ENCODE peak calls at places on chromosome 17, in four cellular contexts. R is colonic mucosa, I is H9, D is IMR-90. B is an unnamed sample.

GRCh38 chr17:82449136-82449882 is 1.2 kb downstream of the CYBC1 start:
- DNase-seq in R (no peak), I (peak; percentile 71), D (no peak), B (no peak)

GRCh38 chr17:36978810-36979584 is 30.2 kb downstream of the AATF start:
- DNase-seq in R (no peak), I (no peak), D (no peak), B (peak; percentile 39)

GRCh38 chr17:80999224-81000088 is 7.8 kb downstream of the CHMP6 start:
- DNase-seq in R (no peak), I (peak; percentile 36), D (no peak), B (no peak)

GRCh38 chr17:51152766-51153209 is 571 bp upstream of the NME1 start:
- DNase-seq in R (peak; percentile 26), I (no peak), D (peak; percentile 32), B (peak; percentile 29)

GRCh38 chr17:49436174-49436573 is 21.5 kb upstream of the PHB1 start:
- DNase-seq in R (no peak), I (no peak), D (no peak), B (no peak)

GRCh38 chr17:51496378-51496777 is 236.0 kb downstream of the UTP18 start:
- DNase-seq in R (no peak), I (no peak), D (no peak), B (no peak)

GRCh38 chr17:28973414-28973813 is 22.1 kb upstream of the PHF12 start:
- DNase-seq in R (no peak), I (no peak), D (peak; percentile 46), B (peak; percentile 68)

GRCh38 chr17:51056813-51057510 is 63.7 kb downstream of the SPAG9 start:
- DNase-seq in R (peak; percentile 36), I (peak; percentile 79), D (peak; percentile 93), B (peak; percentile 100)

GRCh38 chr17:50153650-50154575 is 3.4 kb upstream of the PPP1R9B start:
- DNase-seq in R (no peak), I (no peak), D (no peak), B (no peak)

GRCh38 chr17:31105991-31106390 is 11.2 kb downstream of the NF1 start:
- DNase-seq in R (no peak), I (no peak), D (no peak), B (no peak)

GRCh38 chr17:81648707-81649085 is 7.6 kb downstream of the PDE6G start:
- DNase-seq in R (no peak), I (peak; percentile 47), D (no peak), B (no peak)

GRCh38 chr17:79803997-79804855 is 7.3 kb upstream of the CBX8 start:
- DNase-seq in R (no peak), I (peak; percentile 82), D (no peak), B (no peak)

GRCh38 chr17:40452074-40452787 is 9.0 kb downstream of the IGFBP4 start:
- DNase-seq in R (no peak), I (no peak), D (peak; percentile 93), B (peak; percentile 99)
- H3K9me3 ChIP-seq in R (no peaks in the 10 kb centered on the region), I (no peaks in the 10 kb centered on the region), D (no peaks in the 10 kb centered on the region), B (no peaks in the 10 kb centered on the region)

GRCh38 chr17:1110844-1111598 is 68.8 kb downstream of the ABR start:
- DNase-seq in R (peak; percentile 83), I (peak; percentile 71), D (peak; percentile 91), B (peak; percentile 84)

GRCh38 chr17:1108560-1108809 is 71.3 kb downstream of the ABR start:
- DNase-seq in R (no peak), I (no peak), D (no peak), B (no peak)

GRCh38 chr17:1108810-1109605 is 70.8 kb downstream of the ABR start:
- DNase-seq in R (peak; percentile 57), I (no peak), D (peak; percentile 44), B (peak; percentile 29)

GRCh38 chr17:1110524-1110843 is 69.3 kb downstream of the ABR start:
- DNase-seq in R (no peak), I (no peak), D (no peak), B (no peak)

GRCh38 chr17:1109606-1110523 is 69.9 kb downstream of the ABR start:
- DNase-seq in R (peak; percentile 92), I (peak; percentile 75), D (no peak), B (no peak)
- TF ChIP-seq CTCF in R (no peak), I (peak; percentile 27), D (no peak), B (no peak)

GRCh38 chr17:63843387-63844292 is 1.2 kb upstream of the SMARCD2 start:
- DNase-seq in R (no peak), I (no peak), D (peak; percentile 70), B (peak; percentile 53)
- H3K9ac ChIP-seq in R (peak overlapping the region; percentile 52), I (no peak overlapping the region), D (peak overlapping the region; percentile 17), B (peak overlapping the region; percentile 92)

GRCh38 chr17:56929362-56929969 is 15.6 kb upstream of the TRIM25 start:
- DNase-seq in R (no peak), I (no peak), D (no peak), B (no peak)

GRCh38 chr17:56928586-56928985 is 14.7 kb upstream of the TRIM25 start:
- DNase-seq in R (no peak), I (no peak), D (no peak), B (no peak)

GRCh38 chr17:56933868-56934267 is 20.0 kb upstream of the TRIM25 start:
- DNase-seq in R (no peak), I (no peak), D (no peak), B (no peak)

GRCh38 chr17:56933151-56933745 is 19.4 kb upstream of the TRIM25 start:
- DNase-seq in R (no peak), I (no peak), D (no peak), B (no peak)

DNA sequence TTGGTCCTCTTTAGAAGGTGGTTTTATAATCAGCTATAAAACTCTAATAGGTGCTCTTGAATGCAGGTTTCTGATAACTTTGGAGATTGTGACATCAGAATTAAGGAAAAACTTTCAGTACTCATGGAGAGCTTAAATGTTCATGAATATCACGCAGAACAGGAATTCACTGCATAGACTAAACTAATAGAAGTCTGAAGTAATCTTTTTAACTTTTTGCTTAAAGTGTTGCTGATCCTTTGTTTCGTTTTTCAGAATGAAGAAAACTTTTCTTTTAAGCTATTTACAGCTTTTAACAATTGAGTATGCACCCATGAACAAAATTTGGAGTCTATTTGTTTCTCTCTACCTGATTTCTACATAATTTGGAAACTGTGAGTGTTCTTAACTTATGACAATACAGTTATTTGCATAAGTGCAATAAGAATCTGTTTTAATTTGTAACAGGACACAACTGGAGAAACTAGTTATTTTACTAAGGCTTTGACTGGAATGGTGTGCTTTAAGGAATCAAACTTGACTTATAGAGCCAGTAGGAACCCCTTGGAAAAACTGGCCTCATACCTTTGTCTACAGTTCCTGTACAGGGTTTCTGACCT is 17.0 kb upstream of the TRIM25 start:
- DNase-seq in R (no peak), I (no peak), D (no peak), B (no peak)
- H3K9me3 ChIP-seq in R (no peaks in the 10 kb centered on the region), I (peaks cover 23% of the 10 kb centered on the region), D (peaks cover 3% of the 10 kb centered on the region), B (no peaks in the 10 kb centered on the region)

DNA sequence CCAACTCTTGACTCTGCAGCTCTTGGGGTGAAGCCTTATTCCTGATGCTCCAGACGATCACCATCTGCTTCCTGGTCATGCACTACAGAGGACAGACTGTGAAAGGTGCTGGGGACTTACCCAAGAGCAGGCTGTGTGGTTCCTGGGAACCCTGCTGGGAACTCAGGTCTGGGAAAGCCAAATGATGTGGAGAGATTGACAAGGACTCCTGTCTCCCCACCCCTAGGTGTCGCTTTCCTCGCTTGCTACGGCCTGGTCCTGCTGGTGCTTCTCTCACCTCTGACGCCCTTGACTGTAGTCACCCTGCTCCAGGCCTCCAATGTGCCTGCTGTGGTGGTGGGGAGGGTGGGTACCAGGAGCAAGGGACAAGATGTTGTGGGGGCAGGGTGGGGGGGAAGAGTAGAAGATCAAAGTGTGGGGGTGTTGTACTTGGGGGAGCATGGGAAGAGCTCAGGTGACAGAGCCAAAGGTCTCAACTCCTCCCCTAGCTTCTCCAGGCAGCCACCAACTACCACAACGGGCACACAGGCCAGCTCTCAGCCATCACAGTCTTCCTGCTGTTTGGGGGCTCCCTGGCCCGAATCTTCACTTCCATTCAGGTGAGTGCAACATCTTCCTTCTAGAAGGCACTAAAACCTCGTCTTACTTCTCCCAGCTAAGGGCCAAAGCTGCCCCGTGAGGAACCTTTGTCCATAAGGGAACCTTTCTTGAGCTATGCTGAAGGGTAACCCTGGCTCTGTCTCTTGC is 3.0 kb downstream of the SOX15 start:
- DNase-seq in R (peak; percentile 69), I (peak; percentile 84), D (no peak), B (no peak)
- TF ChIP-seq CTCF in R (no peak), I (peak; percentile 47), D (no peak), B (no peak)

DNA sequence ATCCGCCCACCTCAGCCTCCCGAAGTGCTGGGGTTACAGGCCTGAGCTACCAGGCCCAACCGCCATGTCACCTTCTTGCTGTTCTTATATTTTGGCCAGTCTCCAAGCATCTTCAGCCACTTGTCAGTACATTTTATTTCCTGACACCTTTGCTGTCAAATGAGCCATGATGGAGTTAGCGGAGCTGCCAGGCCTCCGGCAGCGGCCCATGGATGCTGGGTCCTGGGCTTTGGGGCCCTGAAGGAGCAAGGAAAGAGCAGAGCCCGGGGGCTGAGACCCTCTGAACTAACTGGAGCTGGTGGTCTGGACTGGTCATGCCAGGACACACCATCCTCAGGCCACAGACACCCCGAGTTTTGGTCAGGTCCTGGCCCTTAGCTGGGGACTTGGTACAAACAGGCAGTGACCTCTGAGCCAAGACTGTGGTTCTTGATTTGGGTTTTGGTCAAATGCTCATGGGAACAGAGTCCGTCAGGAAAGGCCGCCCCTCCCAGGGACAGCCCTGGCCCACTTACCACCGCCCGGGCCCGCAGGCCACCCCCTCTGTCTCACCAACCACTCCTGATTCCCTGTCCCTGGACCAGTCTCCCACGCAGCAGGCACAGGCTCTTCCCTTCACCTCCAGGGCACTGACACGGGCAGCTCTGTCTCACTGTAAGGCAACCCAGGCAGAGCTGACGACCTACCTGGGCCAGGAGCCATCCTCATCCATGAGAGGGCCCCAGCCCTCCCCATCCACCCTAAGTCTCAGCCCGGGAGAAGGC is 42.0 kb downstream of the TNFRSF13B start:
- DNase-seq in R (no peak), I (no peak), D (no peak), B (no peak)
- H3K9ac ChIP-seq in R (no peak overlapping the region), I (no peak overlapping the region), D (no peak overlapping the region), B (no peak overlapping the region)

DNA sequence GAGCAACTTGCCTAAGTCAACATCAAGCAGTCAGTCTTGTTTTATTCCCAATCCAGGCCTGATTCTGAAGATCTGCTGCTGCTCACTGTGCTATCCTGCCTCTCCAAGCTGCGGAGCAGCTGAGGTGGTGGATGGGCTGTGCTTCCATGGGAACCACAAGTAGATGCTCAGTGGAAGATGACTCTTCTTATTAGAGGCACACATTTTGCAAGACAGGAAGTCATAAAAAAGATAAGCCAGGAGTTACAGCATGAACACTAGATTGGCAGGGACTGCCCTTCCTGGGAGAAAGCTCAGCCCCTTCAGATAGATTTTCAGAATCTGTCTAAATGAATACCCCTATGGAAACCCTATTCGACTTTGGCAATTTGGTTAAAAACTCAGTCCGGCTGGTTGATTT is 143.1 kb downstream of the SHISA6 start:
- DNase-seq in R (no peak), I (no peak), D (no peak), B (no peak)
- H3K9me3 ChIP-seq in R (no peaks in the 10 kb centered on the region), I (no peaks in the 10 kb centered on the region), D (peaks cover 53% of the 10 kb centered on the region), B (peaks cover 11% of the 10 kb centered on the region)

GRCh38 chr17:48066192-48066591 is 18.0 kb downstream of the NFE2L1 start:
- DNase-seq in R (no peak), I (no peak), D (no peak), B (no peak)

GRCh38 chr17:48062273-48062672 is 14.1 kb downstream of the NFE2L1 start:
- DNase-seq in R (no peak), I (no peak), D (no peak), B (no peak)

GRCh38 chr17:48067245-48067644 is 19.1 kb downstream of the NFE2L1 start:
- DNase-seq in R (no peak), I (no peak), D (no peak), B (no peak)

GRCh38 chr17:48066656-48067055 is 18.5 kb downstream of the NFE2L1 start:
- DNase-seq in R (no peak), I (no peak), D (no peak), B (no peak)

GRCh38 chr17:48064638-48065037 is 16.5 kb downstream of the NFE2L1 start:
- DNase-seq in R (no peak), I (no peak), D (no peak), B (no peak)
- TF ChIP-seq CTCF in R (no peak), I (no peak), D (no peak), B (no peak)

GRCh38 chr17:67649891-67650290 is 67.8 kb upstream of the NOL11 start:
- DNase-seq in R (no peak), I (peak; percentile 43), D (no peak), B (no peak)
- H3K9ac ChIP-seq in R (no peak overlapping the region), I (no peak overlapping the region), D (no peak overlapping the region), B (no peak overlapping the region)

B was measured in astrocyte.